ENCODE peak calls at places on chromosomes 7 and 10, in four cellular contexts. One of them, this sample, is unnamed.

GRCh38 chr10:132868995-132869394 is 73.4 kb downstream of the CFAP46 start:
- DNase-seq in GM12878: no peak
- DNase-seq in K562: no peak
- DNase-seq in HepG2: no peak
- DNase-seq in this sample: peak; percentile 6

GRCh38 chr7:151728746-151729145 is 148.2 kb downstream of the PRKAG2 start:
- DNase-seq in GM12878: no peak
- DNase-seq in K562: no peak
- DNase-seq in HepG2: no peak
- DNase-seq in this sample: no peak

GRCh38 chr7:1095621-1096155 is 7.8 kb downstream of the GPER1 start:
- DNase-seq in GM12878: no peak
- DNase-seq in K562: no peak
- DNase-seq in HepG2: no peak
- DNase-seq in this sample: no peak

GRCh38 chr7:142882338-142882678 is 3.2 kb downstream of the TRPV6 start:
- DNase-seq in GM12878: no peak
- DNase-seq in K562: no peak
- DNase-seq in HepG2: no peak
- DNase-seq in this sample: no peak

GRCh38 chr7:40507166-40507565 is 372.4 kb downstream of the SUGCT start:
- DNase-seq in GM12878: no peak
- DNase-seq in K562: no peak
- DNase-seq in HepG2: peak; percentile 9
- DNase-seq in this sample: no peak

GRCh38 chr7:192701-193536 is 548 bp downstream of the FAM20C start:
- DNase-seq in GM12878: no peak
- DNase-seq in K562: no peak
- DNase-seq in HepG2: no peak
- DNase-seq in this sample: no peak

GRCh38 chr10:69567920-69568319 is 5.3 kb downstream of the NEUROG3 start:
- DNase-seq in GM12878: no peak
- DNase-seq in K562: peak; percentile 67
- DNase-seq in HepG2: peak; percentile 6
- DNase-seq in this sample: peak; percentile 83

GRCh38 chr10:85607296-85607695 is 759.3 kb downstream of the GRID1 start:
- DNase-seq in GM12878: no peak
- DNase-seq in K562: no peak
- DNase-seq in HepG2: no peak
- DNase-seq in this sample: no peak

GRCh38 chr7:90594791-90595317 is 1.3 kb upstream of the CDK14 start:
- DNase-seq in GM12878: no peak
- DNase-seq in K562: no peak
- DNase-seq in HepG2: no peak
- DNase-seq in this sample: peak; percentile 26

GRCh38 chr7:9657257-9657656 is 1223.8 kb downstream of the NXPH1 start:
- DNase-seq in GM12878: no peak
- DNase-seq in K562: no peak
- DNase-seq in HepG2: no peak
- DNase-seq in this sample: no peak

GRCh38 chr10:124180947-124181549 is 87.7 kb upstream of the CHST15 start:
- DNase-seq in GM12878: peak; percentile 11
- DNase-seq in K562: no peak
- DNase-seq in HepG2: no peak
- DNase-seq in this sample: no peak

GRCh38 chr7:46072722-46073121 is 151.7 kb upstream of the IGFBP3 start:
- DNase-seq in GM12878: peak; percentile 13
- DNase-seq in K562: no peak
- DNase-seq in HepG2: no peak
- DNase-seq in this sample: no peak

GRCh38 chr10:34908472-34908871 is 93.4 kb upstream of the PARD3 start:
- DNase-seq in GM12878: no peak
- DNase-seq in K562: no peak
- DNase-seq in HepG2: no peak
- DNase-seq in this sample: no peak

GRCh38 chr10:59337254-59337653 is 25.1 kb downstream of the FAM13C start:
- DNase-seq in GM12878: no peak
- DNase-seq in K562: no peak
- DNase-seq in HepG2: peak; percentile 21
- DNase-seq in this sample: no peak

GRCh38 chr10:99532687-99533495 is at the start of gene NKX2-3:
- DNase-seq in GM12878: no peak
- DNase-seq in K562: peak; percentile 45
- DNase-seq in HepG2: no peak
- DNase-seq in this sample: peak; percentile 92

GRCh38 chr7:2010551-2011265 is 222.0 kb downstream of the MAD1L1 start:
- DNase-seq in GM12878: no peak
- DNase-seq in K562: no peak
- DNase-seq in HepG2: no peak
- DNase-seq in this sample: no peak

GRCh38 chr10:4719671-4720070 is 106.3 kb upstream of the AKR1E2 start:
- DNase-seq in GM12878: no peak
- DNase-seq in K562: no peak
- DNase-seq in HepG2: no peak
- DNase-seq in this sample: no peak

GRCh38 chr10:130452096-130452495 is 315.9 kb downstream of the GLRX3 start:
- DNase-seq in GM12878: no peak
- DNase-seq in K562: no peak
- DNase-seq in HepG2: no peak
- DNase-seq in this sample: no peak

GRCh38 chr7:98691619-98692018 is 74.5 kb downstream of the NPTX2 start:
- DNase-seq in GM12878: no peak
- DNase-seq in K562: no peak
- DNase-seq in HepG2: no peak
- DNase-seq in this sample: no peak

GRCh38 chr10:113126506-113127192 is 176.6 kb downstream of the TCF7L2 start:
- DNase-seq in GM12878: no peak
- DNase-seq in K562: peak; percentile 20
- DNase-seq in HepG2: peak; percentile 15
- DNase-seq in this sample: peak; percentile 71

GRCh38 chr10:66799474-66799873 is 126.4 kb upstream of the LRRTM3 start:
- DNase-seq in GM12878: no peak
- DNase-seq in K562: no peak
- DNase-seq in HepG2: no peak
- DNase-seq in this sample: no peak

DNA sequence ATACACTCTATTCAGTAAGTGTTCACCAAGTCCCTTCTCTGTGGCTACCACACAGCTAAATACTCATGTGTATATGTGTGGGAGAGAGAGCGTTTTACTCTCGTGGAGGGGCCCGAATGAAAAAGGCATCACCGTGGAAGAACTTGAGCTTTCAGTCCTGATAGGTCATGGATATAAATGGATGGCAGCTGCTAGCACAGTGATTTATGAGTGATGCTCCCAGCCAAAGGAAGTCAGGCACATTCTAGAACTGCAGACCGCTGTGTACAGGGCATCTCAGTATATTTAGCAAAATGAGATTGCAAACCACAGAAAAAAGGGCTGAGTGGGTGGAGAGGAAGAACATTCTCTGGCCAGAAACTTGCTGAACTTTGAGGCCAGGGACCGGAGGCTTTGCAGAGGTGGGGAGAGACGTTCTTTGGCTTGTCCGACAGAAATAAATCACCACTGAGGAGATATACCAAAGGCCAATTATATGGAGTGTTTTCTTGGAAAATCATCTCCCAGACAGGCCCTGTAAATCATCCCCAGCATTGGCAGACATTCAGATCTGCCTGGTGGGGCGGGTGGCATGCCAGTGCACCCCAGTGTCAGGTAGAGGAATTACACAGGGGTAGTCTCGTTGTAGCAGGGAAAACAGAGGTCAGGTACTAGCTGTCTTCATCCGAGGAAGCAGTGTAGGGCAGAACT is 655.3 kb downstream of the LRMDA start:
- DNase-seq in GM12878: peak; percentile 4
- DNase-seq in K562: peak; percentile 50
- DNase-seq in HepG2: peak; percentile 60
- DNase-seq in this sample: peak; percentile 51
- TF ChIP-seq CREB1 in GM12878: no peak
- TF ChIP-seq CREB1 in K562: no peak
- TF ChIP-seq CREB1 in HepG2: no peak
- TF ChIP-seq CREB1 in this sample: no peak

GRCh38 chr10:6694447-6695155 is 114.5 kb upstream of the PRKCQ start:
- DNase-seq in GM12878: no peak
- DNase-seq in K562: no peak
- DNase-seq in HepG2: no peak
- DNase-seq in this sample: no peak
- TF ChIP-seq ESRRA in GM12878: no peak
- TF ChIP-seq ESRRA in K562: no peak
- TF ChIP-seq ESRRA in HepG2: no peak
- TF ChIP-seq ESRRA in this sample: no peak

GRCh38 chr10:6239213-6239991 is 36.7 kb downstream of the PFKFB3 start:
- DNase-seq in GM12878: peak; percentile 12
- DNase-seq in K562: peak; percentile 87
- DNase-seq in HepG2: peak; percentile 65
- DNase-seq in this sample: no peak
- TF ChIP-seq USF2 in GM12878: no peak
- TF ChIP-seq USF2 in K562: no peak
- TF ChIP-seq USF2 in HepG2: no peak
- TF ChIP-seq USF2 in this sample: no peak

GRCh38 chr7:100613447-100614185 is 1.3 kb downstream of the MOSPD3 start:
- DNase-seq in GM12878: no peak
- DNase-seq in K562: no peak
- DNase-seq in HepG2: no peak
- DNase-seq in this sample: no peak
- TF ChIP-seq CREB1 in GM12878: no peak
- TF ChIP-seq CREB1 in K562: no peak
- TF ChIP-seq CREB1 in HepG2: no peak
- TF ChIP-seq CREB1 in this sample: no peak

This sample was measured in WTC11.